ENCODE peak calls at places on chromosome 21, in four cellular contexts. R is IMR-90, M is SHP77, X is aorta. B is an unnamed sample.
A peak's percentile ranks its signal among the peaks of the same experiment; 100 is the strongest.

GRCh38 chr21:36908260-36908908 is 58.1 kb downstream of the HLCS start:
- DNase-seq in M (no peak), R (peak; percentile 36), X (no peak), B (no peak)

GRCh38 chr21:46110499-46111192 is 12.7 kb downstream of the COL6A2 start:
- DNase-seq in R (no peak), X (peak; percentile 66), M (no peak), B (peak; percentile 67)

GRCh38 chr21:32353002-32353711 is 39.7 kb downstream of the URB1 start:
- DNase-seq in X (no peak), R (no peak), M (no peak), B (no peak)

GRCh38 chr21:34986561-34987533 is 62.3 kb downstream of the RUNX1 start:
- DNase-seq in X (no peak), M (no peak), R (peak; percentile 81), B (no peak)

GRCh38 chr21:46320331-46320801 is 3.3 kb downstream of the C21orf58 start:
- DNase-seq in X (no peak), R (no peak), M (no peak), B (no peak)

GRCh38 chr21:45460611-45461368 is 55.8 kb downstream of the COL18A1 start:
- DNase-seq in M (no peak), X (no peak), R (peak; percentile 91), B (no peak)

GRCh38 chr21:45533731-45534571 is 8.3 kb downstream of the SLC19A1 start:
- DNase-seq in X (peak; percentile 74), R (no peak), M (no peak), B (peak; percentile 31)

GRCh38 chr21:45154511-45155508 is 80.4 kb downstream of the ADARB1 start:
- DNase-seq in R (peak; percentile 87), M (peak; percentile 26), X (peak; percentile 72), B (no peak)

GRCh38 chr21:36441715-36442114 is 38.2 kb downstream of the CLDN14 start:
- DNase-seq in M (no peak), X (no peak), R (no peak), B (no peak)

GRCh38 chr21:39511102-39511501 is 59.3 kb downstream of the SH3BGR start:
- DNase-seq in R (no peak), M (no peak), X (no peak), B (no peak)